ENCODE peak calls at places on chromosome 12, in nine cellular contexts. S, J, C, N, F, W, T, L and H are unnamed samples.

GRCh38 chr12:39227218-39227617 is 215.7 kb downstream of the KIF21A start:
- DNase-seq in W (no peak), S (no peak), C (peak; percentile 30), F (no peak), N (no peak), J (no peak), L (no peak), T (no peak), H (peak; percentile 3)

GRCh38 chr12:59088673-59089072 is 168.4 kb upstream of the LRIG3 start:
- DNase-seq in C (no peak), S (peak; percentile 61), L (no peak), W (no peak), F (peak; percentile 48), N (peak; percentile 77), T (no peak), J (no peak), H (peak; percentile 75)

GRCh38 chr12:132872975-132873421 is 14.4 kb downstream of the CHFR start:
- DNase-seq in L (no peak), S (no peak), J (no peak), W (no peak), C (no peak), T (no peak), F (no peak), N (peak; percentile 22), H (no peak)

GRCh38 chr12:56897844-56898341 is 36.3 kb downstream of the SDR9C7 start:
- DNase-seq in J (no peak), C (no peak), W (no peak), L (no peak), F (peak; percentile 4), N (no peak), T (no peak), S (no peak), H (no peak)

GRCh38 chr12:4526923-4527546 is 11.7 kb upstream of the RAD51AP1 start:
- DNase-seq in F (peak; percentile 16), N (peak; percentile 11), W (no peak), S (peak; percentile 45), L (peak; percentile 7), T (no peak), C (peak; percentile 49), J (no peak), H (peak; percentile 1)

GRCh38 chr12:100826323-100826722 is 31.7 kb downstream of the ANO4 start:
- DNase-seq in N (peak; percentile 60), F (peak; percentile 58), S (peak; percentile 64), C (peak; percentile 77), T (no peak), W (no peak), L (no peak), J (peak; percentile 25), H (peak; percentile 37)

GRCh38 chr12:56261503-56262230 is 3.5 kb upstream of the ANKRD52 start:
- DNase-seq in T (no peak), S (peak; percentile 53), F (peak; percentile 71), J (no peak), C (peak; percentile 90), N (peak; percentile 62), L (no peak), W (no peak), H (peak; percentile 69)

GRCh38 chr12:95385246-95385645 is 88.7 kb upstream of the METAP2 start:
- DNase-seq in L (no peak), W (no peak), J (no peak), S (peak; percentile 67), C (no peak), N (peak; percentile 11), T (no peak), F (peak; percentile 8), H (peak; percentile 30)

GRCh38 chr12:118983147-118983824 is 1.9 kb downstream of the SRRM4 start:
- DNase-seq in N (no peak), F (no peak), W (no peak), C (no peak), L (peak; percentile 33), S (no peak), J (no peak), T (no peak), H (no peak)

GRCh38 chr12:66252771-66253170 is 49.5 kb upstream of the HELB start:
- DNase-seq in C (no peak), J (no peak), L (no peak), N (no peak), F (no peak), S (no peak), T (no peak), W (no peak), H (no peak)

GRCh38 chr12:75818863-75819262 is 212.7 kb downstream of the PHLDA1 start:
- DNase-seq in W (no peak), C (peak; percentile 36), L (no peak), J (no peak), T (no peak), F (peak; percentile 55), S (no peak), N (no peak), H (peak; percentile 51)

GRCh38 chr12:68491204-68491960 is 119.3 kb upstream of the RAP1B start:
- DNase-seq in S (no peak), F (no peak), C (no peak), J (no peak), N (no peak), W (no peak), L (no peak), T (no peak), H (no peak)

GRCh38 chr12:52321433-52321832 is 235 bp upstream of the KRT83 start:
- DNase-seq in F (no peak), C (no peak), T (no peak), N (no peak), J (no peak), S (no peak), L (no peak), W (no peak), H (no peak)

GRCh38 chr12:11819643-11820042 is 170.2 kb downstream of the ETV6 start:
- DNase-seq in J (no peak), W (no peak), S (no peak), T (no peak), N (no peak), L (no peak), F (no peak), C (no peak), H (no peak)

GRCh38 chr12:86334071-86334470 is 77.9 kb upstream of the MGAT4C start:
- DNase-seq in F (no peak), T (no peak), C (no peak), S (no peak), N (no peak), L (no peak), W (no peak), J (no peak), H (no peak)
- H3K4me1 ChIP-seq in F (no peaks in the 10 kb centered on the region), T (no peaks in the 10 kb centered on the region), C (no peaks in the 10 kb centered on the region), S (no peaks in the 10 kb centered on the region), N (no peaks in the 10 kb centered on the region), L (no peaks in the 10 kb centered on the region), W (no peaks in the 10 kb centered on the region), J (no peaks in the 10 kb centered on the region), H (no peaks in the 10 kb centered on the region)

DNA sequence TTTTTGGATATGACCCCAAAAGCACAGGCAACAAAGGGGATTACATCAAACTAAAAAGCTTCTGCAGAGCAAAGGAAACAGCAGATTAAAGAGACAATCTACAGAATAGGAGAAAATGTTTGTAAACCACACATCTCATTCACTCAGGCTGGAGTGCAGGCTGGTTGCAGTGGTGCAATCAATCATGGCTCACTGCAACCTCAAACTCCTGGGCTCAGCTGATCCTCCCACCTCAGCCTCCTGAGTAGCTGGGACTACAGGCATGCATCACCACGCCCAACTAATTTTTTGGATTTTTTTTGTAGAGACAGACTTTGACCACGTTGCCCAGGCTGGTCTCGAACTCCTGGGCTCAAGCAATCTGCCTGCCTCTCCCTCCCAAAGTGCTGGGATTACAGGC is 10.0 kb downstream of the NCKAP5L start:
- DNase-seq in F (no peak), L (no peak), S (no peak), J (no peak), T (no peak), N (no peak), C (peak; percentile 57), W (no peak), H (no peak)
- H3K27me3 ChIP-seq in F (no peaks in the 10 kb centered on the region), L (no peaks in the 10 kb centered on the region), S (no peaks in the 10 kb centered on the region), J (no peaks in the 10 kb centered on the region), T (no peaks in the 10 kb centered on the region), N (no peaks in the 10 kb centered on the region), C (no peaks in the 10 kb centered on the region), W (no peaks in the 10 kb centered on the region), H (no peaks in the 10 kb centered on the region)

GRCh38 chr12:563899-564298 is 99.3 kb downstream of the NINJ2 start:
- DNase-seq in C (no peak), J (no peak), F (no peak), S (no peak), L (no peak), T (no peak), W (no peak), N (no peak), H (no peak)

GRCh38 chr12:561908-562593 is 101.2 kb downstream of the NINJ2 start:
- DNase-seq in W (no peak), L (peak; percentile 52), S (no peak), N (no peak), F (no peak), J (no peak), C (no peak), T (no peak), H (no peak)

GRCh38 chr12:562634-563033 is 100.6 kb downstream of the NINJ2 start:
- DNase-seq in J (no peak), T (no peak), S (no peak), N (no peak), C (no peak), F (no peak), W (no peak), L (no peak), H (no peak)

GRCh38 chr12:565161-565560 is 98.1 kb downstream of the NINJ2 start:
- DNase-seq in T (no peak), N (no peak), C (no peak), J (no peak), W (no peak), L (no peak), S (no peak), F (no peak), H (no peak)

DNA sequence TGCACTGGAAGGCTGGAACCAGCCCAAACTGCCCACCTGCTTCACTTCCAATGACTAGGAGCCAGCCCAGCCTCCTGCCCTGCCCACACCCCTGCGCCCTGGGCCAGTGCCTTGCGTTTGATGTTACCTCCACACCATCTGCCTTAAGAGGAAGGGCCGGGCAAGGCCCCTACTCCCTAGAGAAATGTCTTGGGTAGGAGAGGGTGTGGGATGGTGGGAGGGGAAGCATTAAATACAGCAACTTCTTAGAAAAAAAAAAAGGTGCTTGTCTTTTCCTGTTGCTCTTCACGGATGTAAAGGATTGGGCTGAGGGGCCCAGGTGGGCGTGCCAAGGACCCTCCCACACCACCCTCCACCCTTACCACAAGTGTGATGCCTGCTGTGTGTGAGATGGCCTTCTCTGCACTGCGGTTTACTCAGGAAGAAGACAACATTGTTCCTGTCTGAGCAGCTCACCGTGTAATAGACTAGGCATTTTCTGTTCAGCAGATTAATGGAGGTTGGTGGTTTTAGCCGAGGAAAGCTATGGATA is 99.9 kb downstream of the NINJ2 start:
- DNase-seq in N (no peak), J (no peak), T (peak; percentile 31), L (no peak), W (no peak), S (no peak), F (no peak), C (no peak), H (peak; percentile 75)
- H3K4me1 ChIP-seq in N (no peaks in the 10 kb centered on the region), J (peaks cover 12% of the 10 kb centered on the region), T (peaks cover 75% of the 10 kb centered on the region), L (peaks cover 16% of the 10 kb centered on the region), W (no peaks in the 10 kb centered on the region), S (no peaks in the 10 kb centered on the region), F (no peaks in the 10 kb centered on the region), C (no peaks in the 10 kb centered on the region), H (peaks cover 11% of the 10 kb centered on the region)

DNA sequence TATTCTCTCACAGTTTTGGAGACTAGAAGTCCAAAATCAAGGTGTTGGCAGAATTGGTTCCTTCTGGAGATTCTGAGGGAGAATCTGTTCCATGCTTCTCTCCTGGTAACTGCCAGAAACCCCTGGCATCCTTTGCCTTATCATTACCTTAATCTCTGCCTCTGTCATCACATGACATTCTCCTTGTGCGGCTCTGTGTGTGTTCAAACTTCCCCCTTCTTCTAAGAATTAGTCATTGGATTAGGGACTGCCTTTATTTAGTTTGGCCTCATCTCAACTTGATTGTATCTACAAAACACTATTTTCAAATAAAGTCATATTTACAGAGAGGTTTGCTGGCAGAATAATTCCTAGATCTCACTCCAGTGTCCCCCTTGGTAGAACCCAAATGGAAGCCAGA is 68.9 kb downstream of the ZNF641 start:
- DNase-seq in S (no peak), J (no peak), N (no peak), W (no peak), L (no peak), F (no peak), T (no peak), C (no peak), H (no peak)
- H3K27me3 ChIP-seq in S (peaks cover 2% of the 10 kb centered on the region), J (peaks cover 3% of the 10 kb centered on the region), N (peaks cover 5% of the 10 kb centered on the region), W (no peaks in the 10 kb centered on the region), L (no peaks in the 10 kb centered on the region), F (no peaks in the 10 kb centered on the region), T (no peaks in the 10 kb centered on the region), C (no peaks in the 10 kb centered on the region), H (peaks cover 2% of the 10 kb centered on the region)